ENCODE peak calls at places on chromosomes 6 and 20, in six cellular contexts. F, H, J, A, B and S are unnamed samples.

GRCh38 chr6:36372088-36372487 is 15.4 kb downstream of the ETV7 start:
- DNase-seq in A (no peak), F (no peak), H (no peak), B (no peak), J (no peak), S (no peak)

GRCh38 chr6:2021713-2022125 is 223.7 kb downstream of the GMDS start:
- DNase-seq in A (peak; percentile 86), H (peak; percentile 64), B (peak; percentile 43), J (peak; percentile 58), F (peak; percentile 85), S (peak; percentile 89)

GRCh38 chr6:165426892-165427291 is 117.5 kb upstream of the C6orf118 start:
- DNase-seq in F (no peak), H (no peak), J (no peak), B (no peak), A (no peak), S (no peak)

GRCh38 chr20:59817846-59818245 is 115.6 kb downstream of the SYCP2 start:
- DNase-seq in F (no peak), H (peak; percentile 10), A (peak; percentile 1), B (no peak), J (no peak), S (no peak)

GRCh38 chr6:14792118-14792955 is 453.5 kb upstream of the JARID2 start:
- DNase-seq in H (no peak), B (no peak), F (no peak), J (no peak), A (no peak), S (peak; percentile 72)

GRCh38 chr6:30100585-30101422 is 12.1 kb downstream of the TRIM31 start:
- DNase-seq in A (no peak), J (no peak), F (peak; percentile 86), H (peak; percentile 57), B (no peak), S (peak; percentile 16)

GRCh38 chr6:116741571-116741970 is 23.9 kb downstream of the FAM162B start:
- DNase-seq in A (no peak), H (no peak), J (no peak), F (no peak), B (no peak), S (no peak)

GRCh38 chr6:169933839-169934698 is 182.6 kb downstream of the ERMARD start:
- DNase-seq in A (peak; percentile 14), H (peak; percentile 79), J (no peak), F (no peak), B (no peak), S (peak; percentile 7)

GRCh38 chr6:36692861-36693702 is 4.5 kb upstream of the RAB44 start:
- DNase-seq in F (no peak), B (no peak), H (no peak), J (no peak), A (no peak), S (no peak)

GRCh38 chr6:131182991-131183425 is 47.7 kb downstream of the AKAP7 start:
- DNase-seq in A (peak; percentile 26), H (no peak), B (peak; percentile 42), J (no peak), F (no peak), S (peak; percentile 65)

DNA sequence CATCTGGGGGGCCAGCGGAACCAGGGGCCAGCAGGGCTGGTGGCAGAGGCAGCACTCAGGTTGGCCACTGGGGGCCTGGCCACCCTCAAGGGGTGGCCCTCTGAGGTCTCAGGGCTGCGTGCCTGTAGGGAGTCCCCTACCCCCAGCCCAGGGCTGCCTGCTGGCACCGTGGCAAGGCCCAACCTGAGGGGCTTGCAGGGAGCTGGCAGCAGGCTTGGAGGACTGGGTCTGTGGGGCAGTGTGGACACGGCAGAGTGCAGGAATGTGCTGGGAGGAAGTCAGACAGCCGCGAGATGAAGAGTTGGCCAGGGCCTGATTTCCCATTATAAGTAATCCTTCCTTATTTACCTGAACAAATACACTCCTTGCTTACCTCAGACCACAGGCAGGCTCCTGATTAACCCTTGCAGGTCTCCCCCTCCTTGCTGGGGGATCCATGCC is at the start of gene SPDEF:
- DNase-seq in B (no peak), H (no peak), J (no peak), A (no peak), F (no peak), S (no peak)
- TF ChIP-seq CTCF in B (peak; percentile 28), H (no peak), J (no peak), A (no peak), F (no peak), S (no peak)

DNA sequence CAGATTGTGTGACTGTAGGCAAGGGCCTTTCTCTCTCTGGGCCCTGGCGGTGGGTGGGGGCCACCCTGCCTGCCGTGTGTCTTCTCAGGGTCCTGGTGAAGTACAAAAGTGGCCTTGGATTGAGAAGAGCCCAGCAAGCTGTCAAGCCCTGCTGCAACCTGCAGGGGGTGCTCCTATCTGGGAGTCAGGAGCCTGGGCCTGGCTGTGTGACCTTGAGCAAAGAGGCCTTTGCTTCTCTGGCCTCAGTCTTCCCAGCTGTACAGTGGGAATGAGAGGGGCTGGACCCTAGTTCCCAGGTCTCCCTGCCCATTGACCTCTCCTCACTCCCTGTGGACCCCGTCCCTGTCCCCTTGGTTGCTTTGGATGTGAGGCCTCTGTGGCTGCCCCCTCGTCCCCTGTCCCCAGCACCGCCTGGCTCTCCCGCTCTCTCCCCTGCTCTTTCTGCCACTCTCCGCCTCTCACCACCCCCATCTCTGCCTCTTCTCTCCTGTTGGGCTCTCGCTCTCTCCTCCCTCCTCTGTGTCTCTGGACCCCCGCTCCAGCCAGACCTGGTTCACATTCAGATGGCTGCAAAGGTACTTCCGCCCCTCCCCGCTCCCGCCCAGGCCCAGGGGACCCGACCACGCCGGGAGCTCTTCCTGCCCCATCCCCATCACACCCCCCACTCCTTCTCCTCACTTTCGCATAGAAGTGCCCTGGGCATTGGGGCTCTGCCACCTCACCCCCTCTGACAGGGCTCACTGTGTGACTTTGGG is 46.7 kb downstream of the SRC start:
- DNase-seq in B (no peak), J (no peak), A (no peak), F (peak; percentile 40), H (no peak), S (peak; percentile 33)
- TF ChIP-seq CTCF in B (peak; percentile 72), J (peak; percentile 44), A (no peak), F (no peak), H (peak; percentile 15), S (peak; percentile 26)

GRCh38 chr6:143427109-143427817 is 23.2 kb downstream of the ADAT2 start:
- DNase-seq in F (peak; percentile 68), B (peak; percentile 74), H (peak; percentile 80), J (peak; percentile 79), A (peak; percentile 66), S (peak; percentile 81)
- TF ChIP-seq CTCF in F (peak; percentile 78), B (peak; percentile 96), H (peak; percentile 85), J (peak; percentile 99), A (peak; percentile 89), S (peak; percentile 99)

GRCh38 chr6:31791324-31792089 is 4.0 kb downstream of the VARS1 start:
- DNase-seq in J (no peak), A (peak; percentile 35), B (peak; percentile 23), H (peak; percentile 76), F (no peak), S (no peak)
- TF ChIP-seq CTCF in J (peak; percentile 73), A (peak; percentile 28), B (peak; percentile 79), H (peak; percentile 45), F (peak; percentile 31), S (peak; percentile 81)

DNA sequence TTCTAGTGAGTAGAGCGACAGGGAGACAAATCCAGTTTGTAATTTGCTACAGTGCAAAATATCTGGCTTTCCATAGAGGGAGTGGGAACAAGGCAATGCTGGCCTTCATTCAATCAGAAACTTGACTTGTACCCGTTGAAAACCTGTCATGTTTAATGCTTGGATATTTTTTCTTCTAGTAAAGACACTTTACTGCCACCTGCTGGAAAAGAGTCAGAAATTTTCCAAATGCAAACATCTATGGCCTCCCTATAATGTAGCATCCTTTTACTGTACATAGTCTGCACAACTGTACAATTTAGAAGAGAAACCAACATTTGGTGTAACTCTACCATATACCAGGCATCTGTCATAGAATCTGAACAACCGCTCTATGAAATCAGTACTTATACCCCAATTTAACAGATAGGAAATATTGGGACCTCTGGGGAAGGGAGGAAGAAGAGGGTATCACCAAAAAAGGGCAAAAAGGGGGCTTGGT is 16.7 kb upstream of the TBC1D20 start:
- DNase-seq in A (peak; percentile 63), B (peak; percentile 57), J (peak; percentile 42), F (no peak), H (no peak), S (peak; percentile 78)
- TF ChIP-seq CTCF in A (peak; percentile 62), B (peak; percentile 84), J (peak; percentile 63), F (no peak), H (peak; percentile 58), S (peak; percentile 47)

GRCh38 chr20:39266989-39267388 is 304.8 kb downstream of the DHX35 start:
- DNase-seq in H (no peak), F (no peak), J (no peak), B (no peak), A (no peak), S (no peak)

GRCh38 chr20:39268566-39268965 is 306.4 kb downstream of the DHX35 start:
- DNase-seq in J (no peak), F (no peak), B (no peak), A (no peak), H (peak; percentile 71), S (no peak)

GRCh38 chr20:39269493-39270217 is 307.5 kb downstream of the DHX35 start:
- DNase-seq in H (peak; percentile 62), J (no peak), A (no peak), B (no peak), F (no peak), S (no peak)

GRCh38 chr20:39271205-39271604 is 309.1 kb downstream of the DHX35 start:
- DNase-seq in A (no peak), J (no peak), H (peak; percentile 82), B (no peak), F (no peak), S (no peak)

DNA sequence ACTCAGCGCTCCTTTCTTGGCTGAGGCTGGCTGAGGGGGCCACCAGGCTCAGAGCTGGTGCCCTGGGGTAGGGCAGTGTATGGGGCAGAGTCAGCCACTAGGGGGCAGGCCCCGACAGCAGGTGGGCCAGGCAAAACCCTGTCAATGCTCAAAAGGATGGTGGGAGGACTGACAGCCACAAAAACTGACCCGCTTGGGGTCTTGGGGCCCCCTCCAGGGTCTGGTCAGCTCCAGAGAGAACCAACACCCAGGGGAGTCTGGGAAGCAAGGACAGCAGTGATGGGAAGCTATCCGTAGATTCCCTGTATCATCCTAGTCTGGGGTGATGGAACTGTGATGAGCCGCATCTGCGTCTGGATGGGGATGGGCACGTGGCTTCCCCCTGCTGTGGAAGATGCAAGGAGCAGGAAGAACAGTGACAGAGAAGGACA is 306.9 kb downstream of the DHX35 start:
- DNase-seq in B (no peak), F (no peak), J (no peak), A (peak; percentile 59), H (peak; percentile 78), S (no peak)
- TF ChIP-seq CTCF in B (peak; percentile 83), F (peak; percentile 69), J (peak; percentile 72), A (peak; percentile 73), H (peak; percentile 81), S (peak; percentile 84)

GRCh38 chr6:120141601-120142000 is 792.0 kb upstream of the MAN1A1 start:
- DNase-seq in H (no peak), J (no peak), B (no peak), F (no peak), A (no peak), S (no peak)

DNA sequence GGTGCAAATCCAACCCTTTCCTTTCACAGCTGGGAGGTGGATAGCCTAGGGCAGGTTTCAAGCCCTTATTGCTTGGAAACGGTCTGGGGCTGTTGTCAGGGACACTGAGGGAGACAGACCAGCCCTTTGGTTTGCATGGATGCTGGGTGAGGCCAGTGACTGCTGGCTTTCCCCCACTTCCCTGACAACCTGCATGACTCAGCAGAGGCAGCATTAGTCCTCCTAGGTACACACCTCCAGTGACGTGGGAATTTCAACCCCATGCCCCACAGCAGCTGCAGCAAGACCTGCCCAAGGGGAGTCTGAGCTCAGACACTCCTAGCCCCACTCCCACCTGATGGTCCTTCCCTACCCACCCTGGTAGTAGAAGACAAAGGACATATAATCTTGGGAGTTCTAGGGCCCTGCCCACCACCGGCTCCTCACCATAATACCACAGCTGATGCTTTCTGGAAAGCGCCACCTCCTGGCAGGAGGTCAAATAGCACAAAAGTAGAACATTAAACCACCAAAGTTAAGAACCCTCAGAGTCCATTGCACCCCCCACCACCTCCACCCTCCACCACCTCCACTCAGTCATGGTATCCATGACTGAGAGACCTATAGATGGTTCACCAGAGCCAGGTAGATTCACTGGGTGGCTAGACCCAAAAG is 797.8 kb upstream of the MAN1A1 start:
- DNase-seq in B (no peak), J (no peak), H (no peak), F (no peak), A (no peak), S (no peak)
- TF ChIP-seq CTCF in B (no peak), J (no peak), H (no peak), F (no peak), A (no peak), S (no peak)